ENCODE peak calls at places on chromosomes 7 and 10, in seven cellular contexts. S is Caco-2; U is spleen; T is tibial artery; I is SJSA1; D is CD8-positive, alpha-beta memory T cell; C is mesendoderm. H is an unnamed sample. For H3K4me1, the result is how much of the 10 kb centered on the place peaks cover.

GRCh38 chr7:4167385-4167910 is 514.6 kb upstream of the FOXK1 start:
- DNase-seq in S (no peak), U (no peak), T (no peak), I (no peak), D (no peak), C (no peak), H (no peak)

GRCh38 chr7:9939171-9939570 is 1034.5 kb upstream of the PHF14 start:
- DNase-seq in S (no peak), U (no peak), T (no peak), I (no peak), D (no peak), C (no peak), H (no peak)

GRCh38 chr7:5552123-5552522 is 128.5 kb upstream of the TNRC18 start:
- DNase-seq in S (no peak), U (no peak), T (no peak), I (no peak), D (no peak), C (no peak), H (no peak)

GRCh38 chr10:61376908-61377368 is 76.2 kb downstream of the TMEM26 start:
- DNase-seq in S (no peak), U (peak), T (no peak), I (no peak), D (no peak), C (no peak), H (no peak)

GRCh38 chr10:122178655-122179054 is 92.4 kb upstream of the BTBD16 start:
- DNase-seq in S (no peak), U (peak), T (no peak), I (no peak), D (no peak), C (no peak), H (no peak)

GRCh38 chr10:97456686-97457065 is 10.7 kb downstream of the ZDHHC16 start:
- DNase-seq in S (no peak), U (no peak), T (no peak), I (no peak), D (no peak), C (no peak), H (no peak)

GRCh38 chr10:86967481-86967941 is 771 bp upstream of the ADIRF start:
- DNase-seq in S (no peak), U (no peak), T (peak), I (no peak), D (peak), C (no peak), H (no peak)

GRCh38 chr10:10796061-10796773 is 221.5 kb upstream of the CELF2 start:
- DNase-seq in S (no peak), U (no peak), T (no peak), I (no peak), D (no peak), C (peak), H (no peak)

GRCh38 chr7:81159402-81159801 is 240.6 kb upstream of the SEMA3C start:
- DNase-seq in S (no peak), U (no peak), T (no peak), I (no peak), D (no peak), C (peak), H (no peak)

GRCh38 chr10:13684252-13684791 is 97.6 kb downstream of the PRPF18 start:
- DNase-seq in S (no peak), U (peak), T (peak), I (peak), D (no peak), C (no peak), H (peak)

GRCh38 chr10:5741276-5741675 is 56.6 kb downstream of the TASOR2 start:
- DNase-seq in S (no peak), U (no peak), T (no peak), I (no peak), D (no peak), C (no peak), H (no peak)

GRCh38 chr7:77727936-77728701 is 31.9 kb downstream of the RSBN1L start:
- DNase-seq in S (no peak), U (no peak), T (no peak), I (peak), D (no peak), C (peak), H (no peak)

GRCh38 chr10:51425431-51425830 is 274.0 kb downstream of the CSTF2T start:
- DNase-seq in S (no peak), U (no peak), T (no peak), I (no peak), D (no peak), C (no peak), H (no peak)

GRCh38 chr7:133887459-133887858 is 239.7 kb upstream of the LRGUK start:
- DNase-seq in S (no peak), U (no peak), T (no peak), I (no peak), D (no peak), C (no peak), H (no peak)

GRCh38 chr10:89959433-89960110 is 258.2 kb downstream of the KIF20B start:
- DNase-seq in S (no peak), U (no peak), T (no peak), I (no peak), D (no peak), C (no peak), H (no peak)

GRCh38 chr10:53023411-53023810 is 250.8 kb upstream of the MBL2 start:
- DNase-seq in S (peak), U (no peak), T (no peak), I (no peak), D (no peak), C (peak), H (no peak)

GRCh38 chr10:53025172-53025651 is 252.6 kb upstream of the MBL2 start:
- DNase-seq in S (no peak), U (no peak), T (no peak), I (peak), D (no peak), C (no peak), H (no peak)

GRCh38 chr10:53022663-53023088 is 250.1 kb upstream of the MBL2 start:
- DNase-seq in S (peak), U (no peak), T (no peak), I (no peak), D (no peak), C (peak), H (no peak)
- H3K4me3 ChIP-seq in S (peak), U (no peak), T (no peak), I (no peak), D (no peak), C (no peak), H (no peak)

DNA sequence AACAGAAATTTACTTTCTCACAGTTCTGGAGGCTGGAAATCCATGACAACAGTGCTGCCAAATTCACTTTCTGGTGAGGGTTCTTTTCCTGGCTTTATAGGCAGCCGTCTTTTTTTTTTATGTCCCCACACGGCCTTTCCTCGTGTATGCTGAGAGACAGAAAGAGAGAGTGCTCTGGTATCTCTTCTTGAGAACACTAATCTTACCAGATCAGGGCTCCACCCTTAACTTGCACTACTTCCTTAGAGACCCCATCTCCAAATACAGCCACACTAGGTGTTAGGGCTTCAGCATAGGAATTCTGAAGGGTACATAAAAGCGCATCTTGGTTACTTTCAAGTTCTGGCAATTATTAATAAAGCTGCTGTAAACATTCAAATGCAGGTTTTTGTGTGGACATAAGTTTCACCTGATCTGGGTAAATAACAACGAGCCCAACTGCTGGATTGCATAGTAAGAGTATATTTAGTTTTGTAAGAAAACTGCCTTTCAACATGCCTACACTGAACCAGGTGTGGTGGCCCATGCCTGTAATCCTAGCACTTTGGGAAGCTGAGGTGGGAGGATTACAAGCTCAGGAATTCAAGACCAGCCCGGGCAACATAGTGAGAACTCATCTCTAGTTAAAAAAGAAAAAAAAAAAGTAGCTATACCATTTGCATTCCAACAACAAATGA is 8.2 kb upstream of the C1GALT1 start:
- DNase-seq in S (no peak), U (no peak), T (no peak), I (no peak), D (no peak), C (no peak), H (no peak)
- H3K4me1 ChIP-seq in S (under half), U (under half), T (under half), I (under half), D (under half), C (under half), H (under half)

GRCh38 chr7:195830-196128 is 3.4 kb downstream of the FAM20C start:
- DNase-seq in S (no peak), U (no peak), T (no peak), I (no peak), D (no peak), C (no peak), H (no peak)
- H3K4me3 ChIP-seq in S (no peak), U (no peak), T (peak), I (no peak), D (no peak), C (no peak), H (no peak)

GRCh38 chr7:127938588-127938987 is 92.6 kb downstream of the LRRC4 start:
- DNase-seq in S (no peak), U (no peak), T (no peak), I (peak), D (no peak), C (no peak), H (no peak)
- H3K4me1 ChIP-seq in S (under half), U (under half), T (under half), I (under half), D (under half), C (under half), H (under half)

DNA sequence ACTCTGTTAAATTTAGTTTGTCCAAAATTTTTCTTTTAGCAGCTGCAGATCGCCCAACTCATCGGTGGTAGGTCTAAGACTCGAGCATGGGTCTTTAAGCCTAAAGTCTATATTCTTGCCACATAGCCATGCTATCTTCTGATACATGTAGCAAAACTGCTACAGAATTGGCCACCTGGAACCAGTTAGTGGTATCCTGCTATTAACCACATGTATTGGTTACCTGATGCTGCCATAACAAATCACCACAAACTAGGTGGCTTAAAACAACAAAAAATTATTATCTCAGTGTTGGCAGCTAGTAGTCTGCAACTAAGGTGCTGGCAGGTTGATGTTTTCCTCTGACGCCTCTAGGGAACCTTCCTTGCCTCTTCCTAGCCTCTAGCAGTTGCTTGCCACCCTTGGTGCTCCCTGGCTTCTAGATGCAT is 96.7 kb upstream of the PIK3CG start:
- DNase-seq in S (no peak), U (no peak), T (no peak), I (peak), D (no peak), C (peak), H (no peak)
- H3K4me3 ChIP-seq in S (no peak), U (no peak), T (peak), I (peak), D (peak), C (no peak), H (no peak)

GRCh38 chr10:74190494-74190893 is 39.5 kb downstream of the ADK start:
- DNase-seq in S (no peak), U (no peak), T (no peak), I (no peak), D (no peak), C (no peak), H (no peak)
- H3K4me1 ChIP-seq in S (under half), U (under half), T (under half), I (under half), D (under half), C (under half), H (under half)

H was measured in gastrocnemius medialis.